ENCODE peak calls at places on chromosomes 6 and 20, in eight cellular contexts. B, J, V, Z, Y, W, L and K are unnamed samples.

GRCh38 chr6:28488916-28489365 is 26.7 kb downstream of the GPX6 start:
- DNase-seq in B (no peak), J (peak; percentile 24), V (no peak), Z (peak; percentile 64), Y (peak; percentile 84), W (no peak), L (peak; percentile 24), K (peak; percentile 26)

GRCh38 chr20:63215101-63216040 is 560 bp downstream of the YTHDF1 start:
- DNase-seq in B (no peak), J (peak; percentile 26), V (peak; percentile 71), Z (peak; percentile 54), Y (peak; percentile 64), W (peak; percentile 37), L (peak; percentile 81), K (peak; percentile 84)

GRCh38 chr20:34123309-34123708 is 11.3 kb upstream of the EIF2S2 start:
- DNase-seq in B (no peak), J (no peak), V (no peak), Z (no peak), Y (no peak), W (no peak), L (no peak), K (no peak)

GRCh38 chr6:89834884-89835792 is 5.5 kb downstream of the CASP8AP2 start:
- DNase-seq in B (no peak), J (no peak), V (peak; percentile 41), Z (no peak), Y (no peak), W (peak; percentile 45), L (no peak), K (no peak)

GRCh38 chr20:63567382-63568169 is 6.5 kb downstream of the HELZ2 start:
- DNase-seq in B (no peak), J (no peak), V (peak; percentile 83), Z (no peak), Y (no peak), W (peak; percentile 30), L (no peak), K (no peak)

GRCh38 chr20:40949346-40949745 is 79.3 kb upstream of the TOP1 start:
- DNase-seq in B (no peak), J (no peak), V (no peak), Z (no peak), Y (no peak), W (no peak), L (no peak), K (no peak)

GRCh38 chr6:134706806-134707205 is 243.1 kb downstream of the ALDH8A1 start:
- DNase-seq in B (no peak), J (no peak), V (no peak), Z (no peak), Y (no peak), W (no peak), L (no peak), K (no peak)

GRCh38 chr20:41178495-41178894 is 41.2 kb downstream of the PLCG1 start:
- DNase-seq in B (no peak), J (no peak), V (no peak), Z (no peak), Y (no peak), W (no peak), L (no peak), K (no peak)

GRCh38 chr6:74946961-74947360 is 258.9 kb downstream of the COL12A1 start:
- DNase-seq in B (no peak), J (no peak), V (no peak), Z (no peak), Y (peak; percentile 67), W (no peak), L (no peak), K (peak; percentile 14)

GRCh38 chr6:78530208-78530607 is 337.1 kb upstream of the IRAK1BP1 start:
- DNase-seq in B (no peak), J (no peak), V (no peak), Z (no peak), Y (no peak), W (no peak), L (no peak), K (no peak)

GRCh38 chr6:142381845-142382378 is 80.1 kb downstream of the ADGRG6 start:
- DNase-seq in B (no peak), J (no peak), V (no peak), Z (no peak), Y (no peak), W (no peak), L (no peak), K (no peak)

GRCh38 chr20:38599410-38599882 is 2.2 kb upstream of the ARHGAP40 start:
- DNase-seq in B (peak; percentile 79), J (no peak), V (no peak), Z (peak; percentile 87), Y (no peak), W (no peak), L (peak; percentile 81), K (no peak)